ENCODE peak calls at places on chromosomes 11 and 22, in five cellular contexts. H, F, N, K and R are unnamed samples.
A peak's percentile ranks its signal among the peaks of the same experiment; 100 is the strongest.

GRCh38 chr22:21665047-21665851 is 563 bp upstream of the PPIL2 start:
- DNase-seq in N (no peak), F (no peak), H (no peak), K (no peak), R (no peak)

GRCh38 chr11:33735426-33736147 is 636 bp downstream of the CD59 start:
- DNase-seq in F (no peak), H (no peak), K (peak; percentile 34), N (no peak), R (no peak)

GRCh38 chr11:71145988-71146824 is 106.2 kb downstream of the SHANK2 start:
- DNase-seq in F (no peak), N (no peak), K (no peak), H (no peak), R (no peak)

GRCh38 chr11:28674432-28675076 is 566.4 kb downstream of the METTL15 start:
- DNase-seq in F (peak; percentile 68), H (no peak), K (no peak), N (peak; percentile 53), R (peak; percentile 82)

GRCh38 chr22:39634530-39635399 is 64.2 kb downstream of the CACNA1I start:
- DNase-seq in N (peak; percentile 83), H (peak; percentile 79), K (peak; percentile 12), F (peak; percentile 93), R (peak; percentile 68)

GRCh38 chr11:13249992-13250391 is 27.6 kb upstream of the BMAL1 start:
- DNase-seq in F (peak; percentile 43), K (no peak), N (peak; percentile 19), H (no peak), R (no peak)

GRCh38 chr11:117381481-117381880 is 53.8 kb downstream of the CEP164 start:
- DNase-seq in K (no peak), H (no peak), N (no peak), F (no peak), R (no peak)

GRCh38 chr11:69440876-69441275 is 40.6 kb upstream of the LINC01488 start:
- DNase-seq in K (no peak), F (no peak), N (no peak), H (no peak), R (no peak)

GRCh38 chr22:36077261-36077660 is 48.6 kb upstream of the RBFOX2 start:
- DNase-seq in F (no peak), H (no peak), N (peak; percentile 25), K (no peak), R (peak; percentile 45)

GRCh38 chr11:23605001-23605400 is 744.7 kb upstream of the CCDC179 start:
- DNase-seq in H (no peak), K (no peak), F (peak; percentile 31), N (peak; percentile 2), R (no peak)

GRCh38 chr22:31969789-31970489 is 25.6 kb downstream of the YWHAH start:
- DNase-seq in H (peak; percentile 44), N (peak; percentile 66), F (peak; percentile 88), K (peak; percentile 61), R (no peak)

GRCh38 chr11:19929655-19930054 is 217.0 kb downstream of the NAV2 start:
- DNase-seq in K (no peak), N (no peak), H (no peak), F (no peak), R (no peak)

DNA sequence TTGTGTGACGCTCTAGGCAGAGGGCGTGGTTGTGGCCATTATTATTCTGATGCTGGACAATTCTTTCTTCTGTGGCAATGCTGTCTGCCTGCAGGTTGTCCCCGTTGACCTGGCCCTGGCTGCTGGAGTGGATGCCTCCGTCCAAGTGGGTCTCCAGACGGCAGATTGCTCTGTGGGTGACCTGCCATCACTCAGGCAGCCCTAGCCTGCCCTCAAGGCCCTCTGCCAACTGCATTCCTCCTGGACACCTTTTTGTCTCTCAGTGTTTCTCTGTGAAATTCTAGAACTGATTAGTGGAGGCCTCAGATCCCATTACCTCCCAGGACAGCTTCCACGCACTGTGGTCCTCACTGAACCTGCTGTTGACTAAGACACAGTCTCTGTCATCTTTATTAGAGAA is 86.7 kb downstream of the TBC1D22A start:
- DNase-seq in N (no peak), K (no peak), H (no peak), F (no peak), R (no peak)
- H3K4me3 ChIP-seq in N (no peak overlapping the region), K (no peak overlapping the region), H (no peak overlapping the region), F (no peak overlapping the region), R (no peak overlapping the region)

DNA sequence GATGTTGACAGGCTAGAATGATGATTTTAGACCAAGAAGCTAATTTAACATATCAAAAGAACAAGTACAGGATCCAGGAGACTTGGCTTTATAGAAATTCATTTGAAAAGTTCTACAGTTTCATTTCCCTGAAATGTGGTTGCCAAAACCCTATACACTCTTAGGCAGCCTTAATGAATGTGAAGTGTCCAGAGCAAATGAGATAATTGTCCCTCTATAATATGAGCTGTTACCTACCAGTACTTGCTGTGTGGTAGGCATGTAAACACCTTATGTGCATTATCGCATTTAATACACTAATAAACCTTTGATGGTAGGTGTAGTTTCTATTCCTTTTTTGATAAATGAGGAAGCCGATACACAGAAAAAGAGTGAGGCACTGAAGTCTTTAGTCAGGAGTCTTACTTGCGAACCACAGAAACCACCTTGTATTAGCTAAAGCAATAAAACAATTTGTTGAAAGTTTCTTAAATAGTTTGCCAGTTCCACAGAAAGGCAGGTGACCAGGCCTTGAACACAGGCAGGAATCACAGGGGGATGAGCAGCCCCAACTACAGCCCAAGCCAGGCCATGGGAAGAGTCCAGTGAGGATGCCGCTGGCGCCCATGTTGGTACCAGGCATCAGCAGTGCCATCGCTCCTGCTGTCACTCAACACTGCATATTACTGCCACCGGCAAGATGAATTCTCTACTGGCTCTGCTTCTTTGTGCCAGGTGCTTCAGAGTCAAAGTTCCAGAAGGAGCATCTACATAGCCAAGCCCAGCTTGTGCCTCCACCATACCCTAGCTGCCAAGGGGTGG is 81.7 kb downstream of the SWAP70 start:
- DNase-seq in H (no peak), F (no peak), N (no peak), K (no peak), R (no peak)
- H3K4me3 ChIP-seq in H (no peak overlapping the region), F (no peak overlapping the region), N (no peak overlapping the region), K (no peak overlapping the region), R (no peak overlapping the region)

GRCh38 chr11:66729447-66729846 is 431 bp upstream of the SPTBN2 start:
- DNase-seq in K (no peak), F (no peak), H (no peak), N (no peak), R (no peak)
- H3K4me3 ChIP-seq in K (no peak overlapping the region), F (no peak overlapping the region), H (no peak overlapping the region), N (no peak overlapping the region), R (no peak overlapping the region)

DNA sequence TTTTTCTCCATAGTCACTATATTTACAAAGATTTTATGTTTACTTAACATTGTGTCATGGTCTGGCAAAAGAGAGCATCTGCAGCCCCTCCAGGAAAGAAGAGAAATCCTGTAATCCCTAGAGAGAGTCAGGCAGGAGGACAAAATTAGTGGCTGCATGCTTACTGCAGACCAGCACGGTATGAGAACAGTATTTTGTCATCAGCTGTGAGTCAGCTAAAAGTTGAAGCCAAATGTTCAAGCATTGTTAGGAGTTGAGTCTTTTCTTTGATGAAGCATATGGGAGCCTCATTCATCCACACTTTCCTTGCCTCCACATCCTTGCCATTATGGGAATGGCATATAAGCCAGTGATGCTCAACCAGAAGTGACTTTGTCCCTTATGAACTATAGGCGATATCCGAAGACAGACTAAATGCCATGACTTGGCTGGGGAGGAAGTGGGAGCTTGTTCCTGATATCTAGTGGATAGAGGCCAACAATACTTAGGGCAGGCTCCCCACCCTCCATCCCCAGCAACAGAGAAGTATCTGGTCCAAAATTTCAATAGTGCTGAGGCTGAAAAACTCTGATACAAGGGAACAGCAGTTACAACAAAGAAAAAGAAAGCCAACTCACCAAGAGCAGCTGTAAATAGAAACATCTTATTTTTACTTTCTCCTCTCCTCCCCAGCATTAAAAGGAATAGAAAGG is 111.9 kb upstream of the OR5AK2 start:
- DNase-seq in F (peak; percentile 2), K (no peak), H (no peak), N (peak; percentile 29), R (no peak)
- H3K4me3 ChIP-seq in F (no peak overlapping the region), K (no peak overlapping the region), H (no peak overlapping the region), N (no peak overlapping the region), R (no peak overlapping the region)

GRCh38 chr11:10455637-10456487 is 798 bp downstream of the AMPD3 start:
- DNase-seq in H (no peak), F (peak; percentile 80), K (peak; percentile 25), N (peak; percentile 59), R (peak; percentile 53)

GRCh38 chr11:10459029-10459970 is 4.2 kb downstream of the AMPD3 start:
- DNase-seq in F (peak; percentile 13), K (no peak), N (no peak), H (no peak), R (no peak)

GRCh38 chr11:10456519-10456918 is 1.5 kb downstream of the AMPD3 start:
- DNase-seq in N (no peak), F (peak; percentile 31), K (no peak), H (no peak), R (no peak)

GRCh38 chr11:10454902-10455631 is at the start of gene AMPD3:
- DNase-seq in K (peak; percentile 65), H (peak; percentile 52), N (peak; percentile 69), F (peak; percentile 97), R (peak; percentile 92)

GRCh38 chr11:10457901-10458300 is 2.8 kb downstream of the AMPD3 start:
- DNase-seq in K (no peak), H (no peak), N (no peak), F (no peak), R (no peak)
- H3K4me3 ChIP-seq in K (no peak overlapping the region), H (no peak overlapping the region), N (no peak overlapping the region), F (no peak overlapping the region), R (no peak overlapping the region)

GRCh38 chr22:50712341-50713007 is 25.5 kb upstream of the ACR start:
- DNase-seq in F (no peak), H (no peak), N (no peak), K (no peak), R (no peak)
- H3K4me3 ChIP-seq in F (no peak overlapping the region), H (no peak overlapping the region), N (no peak overlapping the region), K (no peak overlapping the region), R (no peak overlapping the region)

GRCh38 chr11:45285289-45285828 is 782 bp downstream of the SYT13 start:
- DNase-seq in H (no peak), N (no peak), F (no peak), K (no peak), R (no peak)
- H3K4me3 ChIP-seq in H (no peak overlapping the region), N (peak overlapping the region; percentile 14), F (no peak overlapping the region), K (no peak overlapping the region), R (no peak overlapping the region)